ENCODE peak calls at places on chromosome 16, in six cellular contexts. S is posterior cingulate gyrus, X is iPS-NIHi11, Z is mesenteric fat pad, L is H9, V is RPMI8226. K is an unnamed sample.

GRCh38 chr16:4313563-4314531 is 2.0 kb upstream of the GLIS2 start:
- DNase-seq in S (no peak), X (peak), Z (no peak), L (peak), V (peak), K (no peak)

GRCh38 chr16:86031141-86031678 is 132.2 kb downstream of the IRF8 start:
- DNase-seq in S (no peak), X (no peak), Z (peak), L (no peak), V (no peak), K (peak)

GRCh38 chr16:23694707-23695373 is 16.2 kb downstream of the PLK1 start:
- DNase-seq in S (no peak), X (peak), Z (no peak), L (peak), V (no peak), K (no peak)

GRCh38 chr16:588639-588888 is 1.3 kb upstream of the RAB40C start:
- DNase-seq in S (no peak), X (no peak), Z (no peak), L (no peak), V (peak), K (no peak)

GRCh38 chr16:17691621-17692231 is 221.0 kb upstream of the XYLT1 start:
- DNase-seq in S (no peak), X (no peak), Z (no peak), L (no peak), V (no peak), K (no peak)

GRCh38 chr16:23424292-23424958 is 28.6 kb downstream of the COG7 start:
- DNase-seq in S (no peak), X (no peak), Z (no peak), L (no peak), V (no peak), K (no peak)

GRCh38 chr16:30903002-30903401 is 6.6 kb downstream of the CTF1 start:
- DNase-seq in S (no peak), X (no peak), Z (no peak), L (no peak), V (no peak), K (no peak)

GRCh38 chr16:7550096-7550495 is 217.5 kb downstream of the RBFOX1 start:
- DNase-seq in S (no peak), X (no peak), Z (no peak), L (no peak), V (no peak), K (no peak)

GRCh38 chr16:53922805-53923645 is 219.1 kb downstream of the FTO start:
- DNase-seq in S (no peak), X (no peak), Z (no peak), L (no peak), V (no peak), K (no peak)

GRCh38 chr16:23570992-23571632 is 13.6 kb downstream of the UBFD1 start:
- DNase-seq in S (peak), X (no peak), Z (no peak), L (no peak), V (no peak), K (no peak)

K was measured in head of caudate nucleus.